ENCODE peak calls at places on chromosomes 2 and 18, in seven cellular contexts. P is left ventricle myocardium inferior, C is gastrocnemius medialis, K is colonic mucosa, F is upper lobe of right lung, I is astrocyte, Q is pancreas. V is an unnamed sample. For H3K9me3, the result is how much of the 10 kb centered on the place peaks cover.

GRCh38 chr2:188333751-188334524 is 42.3 kb downstream of the GULP1 start:
- DNase-seq in K (no peak), F (no peak), I (peak), Q (no peak), C (peak), P (peak), V (no peak)

GRCh38 chr2:171272039-171272438 is 111.3 kb upstream of the TLK1 start:
- DNase-seq in P (no peak), F (no peak), Q (peak), C (peak), I (peak), K (peak), V (no peak)

GRCh38 chr18:24727685-24728084 is 267.2 kb downstream of the HRH4 start:
- DNase-seq in Q (no peak), F (no peak), P (no peak), I (no peak), C (no peak), K (no peak), V (no peak)

GRCh38 chr2:120108749-120109148 is 95.9 kb downstream of the EPB41L5 start:
- DNase-seq in K (no peak), Q (no peak), I (peak), P (no peak), F (no peak), C (no peak), V (no peak)

GRCh38 chr2:129767346-129767745 is 212.1 kb upstream of the RAB6C start:
- DNase-seq in F (no peak), Q (no peak), K (no peak), P (no peak), C (no peak), I (no peak), V (no peak)

GRCh38 chr2:12884713-12885282 is 168.1 kb downstream of the TRIB2 start:
- DNase-seq in P (peak), Q (peak), C (peak), K (no peak), F (no peak), I (peak), V (peak)

GRCh38 chr2:23502096-23502495 is 117.1 kb downstream of the KLHL29 start:
- DNase-seq in I (no peak), C (no peak), P (no peak), F (no peak), K (no peak), Q (peak), V (no peak)

GRCh38 chr2:23411752-23412431 is 26.9 kb downstream of the KLHL29 start:
- DNase-seq in C (no peak), I (peak), F (no peak), K (no peak), P (no peak), Q (no peak), V (no peak)

GRCh38 chr2:232541195-232541960 is 1.9 kb downstream of the CHRNG start:
- DNase-seq in I (no peak), C (no peak), K (no peak), Q (no peak), F (peak), P (no peak), V (no peak)

GRCh38 chr18:78309945-78310344 is 669.7 kb upstream of the SALL3 start:
- DNase-seq in C (no peak), P (no peak), I (no peak), F (no peak), Q (no peak), K (no peak), V (no peak)

GRCh38 chr2:40367032-40367431 is 84.9 kb downstream of the SLC8A1 start:
- DNase-seq in F (no peak), Q (no peak), K (no peak), C (no peak), P (no peak), I (no peak), V (no peak)

GRCh38 chr2:154697422-154698237 is 865 bp upstream of the KCNJ3 start:
- DNase-seq in C (no peak), I (peak), F (peak), Q (peak), P (no peak), K (peak), V (no peak)

GRCh38 chr18:77021075-77021474 is 111.5 kb downstream of the MBP start:
- DNase-seq in I (no peak), K (no peak), C (no peak), Q (no peak), P (no peak), F (no peak), V (no peak)

GRCh38 chr18:70503060-70503459 is 214.2 kb downstream of the SOCS6 start:
- DNase-seq in F (no peak), P (no peak), I (no peak), C (no peak), K (no peak), Q (no peak), V (no peak)
- H3K9me3 ChIP-seq in F (under half), P (under half), I (under half), C (under half), K (under half), Q (under half), V (under half)

DNA sequence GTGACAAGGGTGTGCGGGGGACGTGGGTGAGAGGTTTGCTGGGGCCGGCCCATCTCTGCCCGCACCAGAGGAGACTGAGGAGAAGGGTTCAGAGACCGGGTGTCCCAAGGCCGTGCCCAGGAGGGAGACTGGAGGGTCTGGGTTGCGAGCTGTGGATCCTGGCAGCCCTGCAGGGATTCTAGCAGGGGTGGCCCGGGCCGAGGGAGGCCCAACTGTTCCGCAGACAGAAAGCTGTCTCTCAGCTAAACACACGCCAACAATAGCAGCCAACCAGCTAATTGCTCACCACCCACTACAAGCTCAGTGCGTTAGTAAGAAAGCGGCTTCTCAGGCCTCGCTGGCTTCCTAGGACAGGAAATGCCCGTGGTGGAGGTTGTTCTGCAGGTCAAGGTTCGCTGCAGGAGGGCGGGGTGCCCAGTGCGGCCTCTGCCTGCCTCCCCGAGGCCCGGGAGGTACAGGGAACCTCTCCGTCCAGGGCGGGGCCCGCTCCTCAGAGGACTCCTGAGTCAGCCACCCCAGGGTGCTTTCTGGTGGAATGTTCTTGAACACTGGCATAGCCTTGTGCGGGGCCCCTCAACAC is 282.0 kb upstream of the PXDN start:
- DNase-seq in P (no peak), Q (no peak), I (no peak), F (no peak), K (peak), C (no peak), V (peak)
- H3K9me3 ChIP-seq in P (under half), Q (under half), I (under half), F (under half), K (under half), C (under half), V (under half)

DNA sequence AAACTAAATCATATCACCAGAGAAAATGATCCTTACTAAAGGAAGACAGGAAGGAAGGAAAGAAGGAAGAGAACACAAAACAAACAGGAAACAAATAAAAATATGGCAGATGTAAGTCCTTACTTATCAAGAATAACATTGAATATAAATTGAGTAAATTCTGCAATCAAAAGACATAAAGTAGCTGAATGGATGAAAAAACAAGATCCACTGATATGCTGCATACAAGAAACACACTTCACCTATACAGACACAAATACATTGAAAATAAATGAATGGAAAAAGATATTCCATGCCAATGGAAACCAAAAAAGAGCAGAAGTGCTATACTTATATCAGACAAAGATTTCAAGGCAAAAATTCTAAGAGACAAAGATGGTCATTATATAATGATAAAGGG is 18.0 kb upstream of the SRD5A2 start:
- DNase-seq in F (no peak), I (no peak), P (no peak), Q (no peak), K (no peak), C (no peak), V (no peak)
- H3K9me3 ChIP-seq in F (under half), I (under half), P (half or more), Q (under half), K (under half), C (under half), V (under half)

GRCh38 chr2:161169335-161169734 is 9.1 kb downstream of the TANK start:
- DNase-seq in C (no peak), K (no peak), I (no peak), Q (no peak), F (no peak), P (no peak), V (no peak)

GRCh38 chr2:161171595-161171929 is 11.3 kb downstream of the TANK start:
- DNase-seq in C (no peak), K (no peak), I (no peak), F (no peak), Q (no peak), P (no peak), V (no peak)

GRCh38 chr2:161170377-161170776 is 10.1 kb downstream of the TANK start:
- DNase-seq in F (no peak), I (no peak), C (no peak), Q (no peak), K (no peak), P (no peak), V (no peak)

GRCh38 chr2:161172901-161173540 is 12.8 kb downstream of the TANK start:
- DNase-seq in P (no peak), I (no peak), C (no peak), K (no peak), Q (no peak), F (no peak), V (no peak)

GRCh38 chr2:161170917-161171594 is 10.8 kb downstream of the TANK start:
- DNase-seq in K (no peak), I (peak), F (no peak), P (no peak), Q (no peak), C (no peak), V (no peak)
- H3K9me3 ChIP-seq in K (under half), I (under half), F (under half), P (under half), Q (under half), C (under half), V (under half)

V was measured in heart left ventricle.